ENCODE peak calls at places on chromosomes 4 and X, in seven cellular contexts. T is mesenchymal stem cell, A is IMR-90, Y is neuronal stem cell, W is trophoblast cell, E is mesendoderm, O is H1. S is an unnamed sample.

GRCh38 chrX:96683997-96684338 is 674 bp upstream of the DIAPH2 start:
- DNase-seq in A (no peak), W (no peak), T (peak), Y (no peak), E (no peak), O (no peak), S (no peak)

GRCh38 chrX:3165808-3166207 is 124.5 kb downstream of the ARSF start:
- DNase-seq in A (no peak), Y (no peak), E (no peak), O (no peak), T (no peak), W (no peak), S (no peak)

GRCh38 chr4:118842055-118842454 is 6.1 kb upstream of the SEC24D start:
- DNase-seq in O (no peak), W (no peak), T (no peak), Y (no peak), E (no peak), A (peak), S (no peak)

GRCh38 chr4:176262243-176262642 is 6.8 kb downstream of the ASB5 start:
- DNase-seq in T (no peak), O (no peak), E (no peak), W (peak), A (no peak), Y (no peak), S (no peak)

GRCh38 chr4:124903995-124904722 is 191.6 kb upstream of the ANKRD50 start:
- DNase-seq in O (no peak), T (peak), W (no peak), E (no peak), A (peak), Y (no peak), S (no peak)

GRCh38 chr4:2796261-2797187 is 3.6 kb downstream of the SH3BP2 start:
- DNase-seq in O (no peak), T (peak), E (no peak), W (peak), A (peak), Y (no peak), S (no peak)

GRCh38 chrX:9746148-9746880 is 19.3 kb downstream of the GPR143 start:
- DNase-seq in W (peak), E (peak), Y (no peak), O (no peak), A (peak), T (peak), S (no peak)

GRCh38 chr4:130077275-130077674 is 981.3 kb downstream of the C4orf33 start:
- DNase-seq in Y (no peak), T (no peak), A (no peak), O (no peak), E (no peak), W (peak), S (no peak)

GRCh38 chr4:62871057-62871456 is 1538.2 kb downstream of the TECRL start:
- DNase-seq in E (peak), Y (no peak), A (no peak), O (no peak), T (no peak), W (no peak), S (no peak)

GRCh38 chr4:73341454-73341853 is 62.6 kb upstream of the ALB start:
- DNase-seq in E (peak), A (peak), W (peak), T (peak), Y (peak), O (peak), S (peak)

GRCh38 chr4:170674176-170674575 is 584.4 kb upstream of the AADAT start:
- DNase-seq in E (no peak), Y (no peak), O (no peak), T (no peak), A (peak), W (no peak), S (no peak)

GRCh38 chrX:129139837-129140679 is 383.2 kb downstream of the SMARCA1 start:
- DNase-seq in Y (no peak), A (no peak), T (no peak), E (no peak), W (no peak), O (no peak), S (no peak)
- H3K23ac ChIP-seq in Y (no peak), A (no peak), T (no peak), E (no peak), W (no peak), O (no peak), S (no peak)

GRCh38 chr4:169068423-169068822 is 58.4 kb upstream of the CBR4 start:
- DNase-seq in T (no peak), A (no peak), O (no peak), Y (no peak), W (peak), E (no peak), S (peak)

GRCh38 chr4:169071781-169072180 is 61.7 kb upstream of the CBR4 start:
- DNase-seq in T (no peak), Y (no peak), A (peak), E (no peak), O (no peak), W (no peak), S (no peak)

GRCh38 chr4:169070895-169071218 is 60.8 kb upstream of the CBR4 start:
- DNase-seq in T (no peak), A (no peak), Y (no peak), E (peak), O (no peak), W (peak), S (no peak)

GRCh38 chr4:169066934-169067333 is 56.9 kb upstream of the CBR4 start:
- DNase-seq in A (no peak), O (no peak), T (no peak), E (no peak), Y (no peak), W (no peak), S (no peak)

GRCh38 chr4:169070071-169070894 is 60.2 kb upstream of the CBR4 start:
- DNase-seq in A (peak), O (no peak), E (peak), T (peak), W (peak), Y (peak), S (peak)
- H3K18ac ChIP-seq in A (no peak), O (peak), E (peak), T (no peak), W (peak), Y (no peak), S (peak)

GRCh38 chr4:8274772-8275241 is 5.3 kb downstream of the HTRA3 start:
- DNase-seq in T (peak), W (no peak), O (no peak), A (peak), E (no peak), Y (peak), S (no peak)

GRCh38 chr4:8278009-8278395 is 8.4 kb downstream of the HTRA3 start:
- DNase-seq in T (peak), O (no peak), A (peak), E (no peak), W (no peak), Y (no peak), S (no peak)

GRCh38 chr4:8275511-8275910 is 6.0 kb downstream of the HTRA3 start:
- DNase-seq in T (no peak), A (no peak), Y (no peak), W (no peak), E (no peak), O (no peak), S (no peak)

GRCh38 chr4:8277356-8278008 is 7.9 kb downstream of the HTRA3 start:
- DNase-seq in W (no peak), A (no peak), E (no peak), T (no peak), Y (no peak), O (no peak), S (no peak)

GRCh38 chr4:8276358-8277240 is 7.0 kb downstream of the HTRA3 start:
- DNase-seq in O (no peak), Y (no peak), W (no peak), E (no peak), T (no peak), A (peak), S (no peak)
- H3K23ac ChIP-seq in O (no peak), Y (no peak), W (no peak), E (no peak), T (no peak), A (no peak), S (no peak)

GRCh38 chr4:99413160-99413559 is 22.0 kb downstream of the ADH7 start:
- DNase-seq in Y (no peak), W (peak), T (no peak), A (no peak), O (no peak), E (no peak), S (no peak)
- H3K18ac ChIP-seq in Y (no peak), W (no peak), T (no peak), A (no peak), O (no peak), E (no peak), S (no peak)

GRCh38 chr4:147731611-147732515 is at the start of gene ARHGAP10:
- DNase-seq in O (peak), W (peak), T (peak), A (peak), Y (peak), E (peak), S (peak)

GRCh38 chr4:147733614-147734344 is 1.9 kb downstream of the ARHGAP10 start:
- DNase-seq in E (peak), T (peak), Y (no peak), W (peak), O (no peak), A (peak), S (no peak)

GRCh38 chr4:147734496-147734895 is 2.6 kb downstream of the ARHGAP10 start:
- DNase-seq in Y (no peak), T (no peak), W (no peak), E (no peak), O (no peak), A (no peak), S (no peak)

GRCh38 chr4:147730333-147730732 is 1.6 kb upstream of the ARHGAP10 start:
- DNase-seq in T (peak), W (no peak), E (no peak), O (no peak), A (no peak), Y (peak), S (no peak)

DNA sequence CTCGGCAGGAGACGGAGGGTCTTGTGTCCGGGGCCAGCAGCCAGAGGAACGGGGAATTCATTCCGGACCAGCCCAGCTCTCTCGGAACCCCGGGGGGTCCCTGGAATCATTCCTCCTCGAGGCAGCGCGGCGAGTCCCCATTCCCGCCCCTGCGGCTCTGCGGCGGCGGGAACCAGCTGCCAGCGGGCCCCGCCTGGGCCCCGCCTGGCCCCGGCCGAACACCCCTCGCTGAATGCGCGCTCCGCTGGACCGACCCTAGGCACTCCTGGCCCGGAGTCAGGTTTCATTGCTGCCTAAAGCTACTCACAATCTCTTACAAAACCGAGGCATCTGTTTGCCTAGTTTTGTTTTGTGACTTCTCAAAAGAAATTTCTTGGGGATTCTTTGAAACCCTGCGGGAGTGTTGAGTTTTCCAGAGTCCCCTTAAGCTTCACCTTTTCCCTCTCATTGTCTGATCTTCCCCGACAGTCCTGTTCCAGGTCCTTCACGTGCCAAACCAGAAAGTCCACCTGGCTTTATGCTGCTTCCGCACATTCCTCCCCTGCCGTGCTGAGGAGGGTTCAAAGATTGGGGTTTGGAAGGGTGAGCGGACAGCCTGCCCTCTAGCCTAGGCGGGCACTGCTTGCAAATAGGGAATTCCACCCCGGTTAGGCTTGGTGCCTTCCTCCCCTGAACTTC is 767 bp downstream of the ARHGAP10 start:
- DNase-seq in O (peak), W (peak), A (peak), E (peak), Y (peak), T (peak), S (peak)
- H3K23ac ChIP-seq in O (no peak), W (no peak), A (peak), E (peak), Y (no peak), T (no peak), S (no peak)

GRCh38 chrX:55714111-55714510 is 3.4 kb upstream of the RRAGB start:
- DNase-seq in T (no peak), Y (no peak), E (no peak), O (no peak), A (no peak), W (no peak), S (no peak)
- H3K18ac ChIP-seq in T (no peak), Y (no peak), E (no peak), O (no peak), A (no peak), W (no peak), S (no peak)

GRCh38 chrX:18394477-18394876 is 30.9 kb upstream of the CDKL5 start:
- DNase-seq in Y (no peak), E (no peak), A (no peak), T (no peak), O (no peak), W (no peak), S (no peak)

GRCh38 chrX:18389968-18390367 is 35.4 kb upstream of the CDKL5 start:
- DNase-seq in A (no peak), E (peak), T (no peak), W (no peak), Y (no peak), O (no peak), S (no peak)

GRCh38 chrX:18390941-18391538 is 34.4 kb upstream of the CDKL5 start:
- DNase-seq in E (peak), A (peak), O (peak), T (peak), W (peak), Y (peak), S (peak)
- H3K23ac ChIP-seq in E (no peak), A (no peak), O (no peak), T (no peak), W (no peak), Y (no peak), S (no peak)

DNA sequence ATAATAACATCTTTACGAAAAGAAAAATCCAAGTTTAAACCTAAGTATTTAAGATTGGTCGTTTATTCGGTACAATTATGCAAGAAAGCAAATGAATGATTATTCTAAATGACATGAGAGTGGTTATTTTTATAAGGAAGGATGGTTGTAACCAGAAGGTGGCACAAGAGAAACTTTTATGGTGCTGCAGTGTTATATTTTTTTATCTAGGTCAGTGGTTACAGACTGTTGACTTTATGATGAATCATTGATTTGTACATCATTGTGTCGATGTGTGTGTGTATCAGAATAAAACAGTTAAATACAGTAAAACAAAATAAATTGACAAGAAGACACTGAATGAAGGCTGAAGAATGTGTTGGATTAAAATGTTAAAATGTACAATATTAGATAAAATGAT is 9.8 kb downstream of the DCAF8L2 start:
- DNase-seq in Y (no peak), O (no peak), W (no peak), T (no peak), E (no peak), A (peak), S (no peak)
- H3K18ac ChIP-seq in Y (no peak), O (no peak), W (no peak), T (no peak), E (no peak), A (no peak), S (no peak)

S was measured in H9.